ENCODE peak calls at places on chromosome 12, in ten cellular contexts. K is neuronal stem cell; J is CD8-positive, alpha-beta memory T cell; I is right cardiac atrium; R is GM23248; N is adipocyte; O is psoas muscle; D is lung; P is mucosa of descending colon; M is sigmoid colon. L is an unnamed sample. For H3K4me1, the result is how much of the 10 kb centered on the place peaks cover.

GRCh38 chr12:96194901-96195844 is 998 bp downstream of the ELK3 start:
- DNase-seq in K (no peak), J (peak), I (peak), R (peak), N (peak), O (peak), D (peak), P (peak), M (peak), L (no peak)

GRCh38 chr12:21144309-21144708 is 13.3 kb downstream of the SLCO1B1 start:
- DNase-seq in K (no peak), J (no peak), I (no peak), R (no peak), N (no peak), O (no peak), D (no peak), P (no peak), M (no peak), L (no peak)

GRCh38 chr12:112121780-112122565 is 3.4 kb upstream of the TRAFD1 start:
- DNase-seq in K (no peak), J (no peak), I (peak), R (peak), N (peak), O (peak), D (peak), P (peak), M (peak), L (peak)

GRCh38 chr12:110316861-110317260 is 35.8 kb downstream of the ATP2A2 start:
- DNase-seq in K (no peak), J (no peak), I (no peak), R (peak), N (peak), O (no peak), D (no peak), P (no peak), M (no peak), L (no peak)

GRCh38 chr12:67650127-67650495 is 1.6 kb downstream of the DYRK2 start:
- DNase-seq in K (no peak), J (no peak), I (peak), R (no peak), N (peak), O (peak), D (no peak), P (peak), M (no peak), L (peak)

GRCh38 chr12:26434299-26434915 is 239.0 kb downstream of the SSPN start:
- DNase-seq in K (peak), J (no peak), I (no peak), R (peak), N (peak), O (no peak), D (no peak), P (no peak), M (no peak), L (no peak)

GRCh38 chr12:80702889-80703605 is 4.4 kb upstream of the MYF6 start:
- DNase-seq in K (no peak), J (no peak), I (no peak), R (peak), N (peak), O (no peak), D (no peak), P (no peak), M (no peak), L (peak)

GRCh38 chr12:115000038-115000437 is 316.1 kb upstream of the TBX3 start:
- DNase-seq in K (no peak), J (no peak), I (no peak), R (peak), N (no peak), O (no peak), D (no peak), P (no peak), M (no peak), L (no peak)

GRCh38 chr12:18552829-18553228 is 185.0 kb downstream of the PLCZ1 start:
- DNase-seq in K (no peak), J (no peak), I (no peak), R (no peak), N (no peak), O (no peak), D (no peak), P (no peak), M (no peak), L (no peak)

GRCh38 chr12:50232771-50233209 is 50.5 kb downstream of the LIMA1 start:
- DNase-seq in K (no peak), J (no peak), I (no peak), R (no peak), N (no peak), O (no peak), D (no peak), P (no peak), M (no peak), L (no peak)

GRCh38 chr12:68175566-68176033 is 16.1 kb upstream of the IFNG start:
- DNase-seq in K (no peak), J (peak), I (no peak), R (no peak), N (no peak), O (no peak), D (no peak), P (no peak), M (no peak), L (no peak)

GRCh38 chr12:55142896-55143870 is 17.0 kb downstream of the OR9K2 start:
- DNase-seq in K (peak), J (peak), I (no peak), R (peak), N (peak), O (no peak), D (no peak), P (no peak), M (no peak), L (peak)

GRCh38 chr12:3277261-3277943 is 200.2 kb downstream of the TSPAN9 start:
- DNase-seq in K (no peak), J (no peak), I (no peak), R (no peak), N (no peak), O (no peak), D (no peak), P (no peak), M (no peak), L (no peak)

GRCh38 chr12:41772478-41772877 is 372.2 kb downstream of the GXYLT1 start:
- DNase-seq in K (no peak), J (no peak), I (no peak), R (no peak), N (no peak), O (no peak), D (no peak), P (no peak), M (no peak), L (no peak)

GRCh38 chr12:95789126-95790024 is 1.2 kb downstream of the NTN4 start:
- DNase-seq in K (peak), J (no peak), I (peak), R (peak), N (peak), O (peak), D (no peak), P (peak), M (no peak), L (peak)

GRCh38 chr12:110825530-110825929 is 21.3 kb upstream of the CCDC63 start:
- DNase-seq in K (no peak), J (no peak), I (no peak), R (no peak), N (no peak), O (no peak), D (no peak), P (no peak), M (no peak), L (no peak)

GRCh38 chr12:113244015-113244983 is 23.0 kb downstream of the TPCN1 start:
- DNase-seq in K (no peak), J (no peak), I (peak), R (no peak), N (peak), O (peak), D (peak), P (peak), M (peak), L (peak)

GRCh38 chr12:106601548-106601947 is 18.7 kb downstream of the RFX4 start:
- DNase-seq in K (no peak), J (no peak), I (no peak), R (no peak), N (no peak), O (no peak), D (no peak), P (no peak), M (no peak), L (no peak)

GRCh38 chr12:125140918-125141573 is 75.8 kb downstream of the AACS start:
- DNase-seq in K (no peak), J (no peak), I (no peak), R (peak), N (peak), O (no peak), D (no peak), P (no peak), M (no peak), L (no peak)

GRCh38 chr12:28242888-28243633 is 52.8 kb downstream of the CCDC91 start:
- DNase-seq in K (no peak), J (no peak), I (no peak), R (no peak), N (no peak), O (no peak), D (no peak), P (no peak), M (no peak), L (no peak)

GRCh38 chr12:13299457-13299856 is 102.9 kb downstream of the EMP1 start:
- DNase-seq in K (no peak), J (no peak), I (no peak), R (no peak), N (no peak), O (no peak), D (no peak), P (no peak), M (no peak), L (no peak)

GRCh38 chr12:93242154-93242958 is 135.4 kb upstream of the NUDT4 start:
- DNase-seq in K (no peak), J (no peak), I (no peak), R (no peak), N (no peak), O (no peak), D (no peak), P (no peak), M (no peak), L (no peak)
- H3K4me1 ChIP-seq in K (under half), J (under half), I (under half), R (under half), N (under half), O (under half), D (under half), P (under half), M (under half), L (under half)

DNA sequence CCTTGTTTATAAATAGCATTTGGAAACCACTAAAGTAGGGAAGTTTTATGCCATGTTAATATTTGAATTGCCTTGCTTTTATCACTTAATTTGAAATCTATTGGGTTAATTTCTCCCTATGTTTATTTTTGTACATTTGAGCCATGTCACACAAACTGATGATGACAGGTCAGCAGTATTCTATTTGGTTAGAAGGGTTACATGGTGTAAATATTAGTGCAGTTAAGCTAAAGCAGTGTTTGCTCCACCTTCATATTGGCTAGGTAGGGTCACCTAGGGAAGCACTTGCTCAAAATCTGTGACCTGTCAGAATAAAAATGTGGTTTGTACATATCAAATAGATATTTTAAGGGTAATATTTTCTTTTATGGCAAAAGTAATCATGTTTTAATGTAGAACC is 4.4 kb downstream of the RAN start:
- DNase-seq in K (no peak), J (no peak), I (no peak), R (no peak), N (no peak), O (no peak), D (no peak), P (no peak), M (no peak), L (no peak)
- H3K4me1 ChIP-seq in K (under half), J (under half), I (under half), R (under half), N (under half), O (under half), D (under half), P (under half), M (under half), L (under half)

DNA sequence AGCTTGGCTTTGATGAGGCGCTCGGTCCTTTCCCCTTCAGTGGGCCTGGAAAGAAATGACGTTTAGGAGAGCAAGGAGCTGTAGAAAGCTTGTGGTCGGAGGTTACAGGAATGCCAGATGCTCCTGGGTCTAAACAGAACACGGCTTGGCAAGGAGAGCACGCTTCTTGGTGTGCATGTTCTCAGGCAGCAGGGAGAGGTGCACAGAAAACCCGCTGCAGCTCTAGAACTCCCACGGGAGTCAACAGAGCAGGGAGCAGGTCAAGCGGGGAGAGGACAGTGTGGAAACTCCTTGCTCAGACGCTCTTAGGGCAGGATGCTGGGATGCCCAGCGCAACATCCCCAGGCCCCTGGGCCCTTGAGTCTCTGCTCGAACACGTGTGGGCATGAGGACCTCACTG is 51.0 kb downstream of the SSH1 start:
- DNase-seq in K (no peak), J (no peak), I (no peak), R (peak), N (peak), O (no peak), D (no peak), P (no peak), M (no peak), L (no peak)
- H3K4me1 ChIP-seq in K (under half), J (under half), I (under half), R (half or more), N (under half), O (under half), D (under half), P (under half), M (half or more), L (half or more)

DNA sequence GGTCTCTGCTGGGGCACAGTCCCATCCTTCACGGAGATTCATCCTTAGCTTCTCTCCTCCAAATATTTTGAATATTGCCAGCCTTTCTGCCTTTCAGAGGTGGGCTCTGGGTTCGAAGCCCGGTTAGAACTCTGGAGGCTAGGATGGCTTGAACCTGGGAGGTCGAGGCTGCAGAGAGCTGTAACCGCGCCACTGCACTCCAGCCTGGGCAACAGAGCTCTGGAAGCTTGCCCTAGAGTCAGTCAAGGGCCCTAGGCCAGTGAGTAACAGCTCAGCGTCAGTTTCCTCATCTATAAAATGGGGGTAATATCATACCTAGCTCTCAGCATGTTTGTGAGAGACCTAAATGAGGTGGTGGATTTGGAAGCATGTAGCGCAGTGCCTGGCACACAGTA is 3.2 kb downstream of the PTPN6 start:
- DNase-seq in K (no peak), J (no peak), I (no peak), R (no peak), N (no peak), O (no peak), D (no peak), P (no peak), M (no peak), L (no peak)
- H3K4me1 ChIP-seq in K (under half), J (half or more), I (under half), R (under half), N (under half), O (under half), D (under half), P (under half), M (under half), L (under half)

L was measured in heart right ventricle.